ENCODE peak calls at places on chromosomes 16 and 17, in six cellular contexts. A, B, K, E, S and G are unnamed samples.

GRCh38 chr16:31476305-31477219 is 4.6 kb downstream of the TGFB1I1 start:
- DNase-seq in E (peak), K (no peak), A (no peak), B (peak), S (peak), G (peak)

GRCh38 chr17:79777166-79777843 is 643 bp upstream of the CBX2 start:
- DNase-seq in S (peak), K (no peak), A (no peak), B (peak), E (peak), G (no peak)

GRCh38 chr16:49054606-49055005 is 227.0 kb downstream of the CBLN1 start:
- DNase-seq in S (no peak), K (no peak), B (no peak), E (no peak), A (no peak), G (no peak)

GRCh38 chr16:2813661-2814288 is 3.3 kb upstream of the PRSS21 start:
- DNase-seq in A (no peak), K (no peak), B (no peak), S (no peak), E (no peak), G (no peak)

GRCh38 chr16:832652-833336 is 32.3 kb upstream of the GNG13 start:
- DNase-seq in E (no peak), A (no peak), K (no peak), S (no peak), B (no peak), G (no peak)

GRCh38 chr17:5237541-5238016 is 2.9 kb upstream of the SCIMP start:
- DNase-seq in K (peak), S (peak), A (peak), B (peak), E (peak), G (no peak)

GRCh38 chr16:23014592-23014991 is 134.7 kb downstream of the USP31 start:
- DNase-seq in K (no peak), E (no peak), A (no peak), B (no peak), S (no peak), G (no peak)

GRCh38 chr17:309361-309888 is 43.2 kb downstream of the RPH3AL start:
- DNase-seq in A (no peak), K (peak), E (peak), S (peak), B (peak), G (no peak)

GRCh38 chr17:72378414-72379395 is 257.9 kb downstream of the SOX9 start:
- DNase-seq in A (no peak), B (no peak), S (no peak), E (no peak), K (no peak), G (no peak)

GRCh38 chr17:65356524-65356923 is 204.9 kb downstream of the AXIN2 start:
- DNase-seq in E (no peak), K (no peak), A (no peak), B (no peak), S (no peak), G (no peak)

GRCh38 chr17:43579570-43580140 is 33.5 kb upstream of the ETV4 start:
- DNase-seq in K (no peak), B (no peak), E (peak), S (no peak), A (no peak), G (no peak)

GRCh38 chr17:48439875-48440505 is 10.0 kb upstream of the SKAP1 start:
- DNase-seq in S (peak), A (no peak), K (no peak), B (no peak), E (no peak), G (no peak)

GRCh38 chr17:74059471-74059870 is 144.0 kb upstream of the RPL38 start:
- DNase-seq in A (no peak), E (no peak), K (no peak), B (no peak), S (no peak), G (no peak)

GRCh38 chr16:85157813-85158701 is 45.8 kb upstream of the CIBAR2 start:
- DNase-seq in E (peak), B (no peak), A (peak), S (no peak), K (peak), G (no peak)

GRCh38 chr16:28304214-28304613 is 11.9 kb downstream of the SBK1 start:
- DNase-seq in S (peak), K (no peak), A (no peak), B (no peak), E (peak), G (no peak)

GRCh38 chr16:70703041-70703834 is 17.4 kb upstream of the MTSS2 start:
- DNase-seq in K (no peak), E (peak), S (peak), A (no peak), B (no peak), G (no peak)

GRCh38 chr16:8655184-8655717 is 19.2 kb upstream of the ABAT start:
- DNase-seq in B (no peak), K (no peak), S (peak), A (peak), E (peak), G (peak)

GRCh38 chr17:48563385-48563838 is 14.7 kb downstream of the HOXB4 start:
- DNase-seq in A (no peak), S (no peak), E (no peak), B (no peak), K (no peak), G (no peak)

GRCh38 chr17:78958556-78959191 is 21.0 kb downstream of the LGALS3BP start:
- DNase-seq in A (no peak), B (no peak), K (no peak), S (peak), E (no peak), G (no peak)

GRCh38 chr16:85788819-85789218 is 10.5 kb downstream of the EMC8 start:
- DNase-seq in A (no peak), B (no peak), K (no peak), S (no peak), E (no peak), G (no peak)

GRCh38 chr17:79262624-79263023 is 188.0 kb downstream of the ENGASE start:
- DNase-seq in A (no peak), E (no peak), B (no peak), S (no peak), K (no peak), G (no peak)

GRCh38 chr16:28326881-28327610 is 34.7 kb downstream of the SBK1 start:
- DNase-seq in K (no peak), A (no peak), S (peak), E (peak), B (peak), G (peak)

GRCh38 chr17:81418710-81419332 is 23.6 kb downstream of the BAHCC1 start:
- DNase-seq in B (no peak), S (no peak), K (no peak), A (no peak), E (no peak), G (no peak)

GRCh38 chr16:58515871-58516767 is 802 bp downstream of the SETD6 start:
- DNase-seq in S (peak), A (no peak), E (peak), B (peak), K (no peak), G (peak)

GRCh38 chr16:57091200-57091989 is 988 bp upstream of the CPNE2 start:
- DNase-seq in B (no peak), K (peak), A (no peak), S (no peak), E (peak), G (no peak)

GRCh38 chr17:7465481-7466275 is 13.8 kb downstream of the ZBTB4 start:
- DNase-seq in S (no peak), K (no peak), A (no peak), E (no peak), B (no peak), G (no peak)
- TF ChIP-seq POLR2AphosphoS5 in S (no peak), K (no peak), A (no peak), E (no peak), B (no peak), G (no peak)

GRCh38 chr16:30378236-30379164 is 3.9 kb downstream of the SEPTIN1 start:
- DNase-seq in B (peak), E (peak), A (peak), S (peak), K (peak), G (peak)
- TF ChIP-seq POLR2A in B (peak), E (peak), A (peak), S (peak), K (peak), G (peak)

GRCh38 chr16:35146031-35146710 is 1686.8 kb downstream of the TP53TG3F start:
- DNase-seq in S (no peak), B (no peak), K (no peak), E (no peak), A (no peak), G (no peak)
- TF ChIP-seq TAF1 in S (no peak), B (no peak), K (no peak), E (no peak), A (no peak), G (no peak)

DNA sequence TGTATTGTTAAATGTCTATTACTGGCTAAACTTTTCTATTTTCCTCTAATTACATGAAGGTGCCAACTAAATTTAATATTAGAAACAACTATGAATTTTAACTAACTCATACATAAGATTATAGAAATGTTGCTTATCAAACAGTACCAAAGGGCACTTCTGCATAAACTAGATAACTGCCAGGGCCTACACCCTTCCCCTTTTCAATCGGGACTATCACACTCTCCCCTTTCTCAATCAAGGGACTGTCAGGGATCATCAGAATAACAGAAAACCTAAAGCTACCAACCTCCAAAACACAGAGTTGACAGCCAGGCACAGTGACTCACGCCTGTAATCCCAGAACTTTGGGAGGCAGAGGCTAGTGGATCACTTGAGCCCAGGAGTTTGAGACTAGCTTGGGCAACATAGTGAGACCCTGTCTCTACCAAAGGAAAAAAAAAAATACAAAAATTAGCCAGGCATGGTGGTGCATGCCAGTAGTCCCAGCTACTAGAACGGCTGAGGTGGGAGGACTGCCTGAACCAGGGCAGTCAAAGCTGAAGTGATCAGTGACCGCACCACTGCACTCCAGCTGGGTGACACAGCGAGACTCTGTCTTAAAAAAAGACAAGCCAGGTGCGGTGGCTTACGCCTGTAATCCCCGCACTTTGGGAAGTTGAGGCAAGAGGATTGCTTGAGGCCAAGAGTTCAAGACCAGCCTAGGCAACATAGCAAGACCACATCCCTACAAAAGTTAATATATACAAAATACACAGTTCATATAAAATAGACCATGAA is 3.2 kb upstream of the PHLPP2 start:
- DNase-seq in K (no peak), E (no peak), A (no peak), S (peak), B (no peak), G (no peak)
- TF ChIP-seq POLR2AphosphoS5 in K (no peak), E (no peak), A (no peak), S (no peak), B (peak), G (no peak)

GRCh38 chr17:76707985-76708807 is 2.6 kb downstream of the MXRA7 start:
- DNase-seq in B (no peak), A (no peak), K (peak), E (peak), S (peak), G (no peak)

GRCh38 chr17:76713765-76714164 is 3.0 kb upstream of the MXRA7 start:
- DNase-seq in S (no peak), E (no peak), K (no peak), B (no peak), A (no peak), G (no peak)

GRCh38 chr17:76706817-76707216 is 3.9 kb downstream of the MXRA7 start:
- DNase-seq in B (no peak), K (no peak), S (no peak), A (no peak), E (no peak), G (no peak)

GRCh38 chr17:76710863-76711611 is at the start of gene MXRA7:
- DNase-seq in K (no peak), B (peak), S (peak), E (no peak), A (no peak), G (peak)

DNA sequence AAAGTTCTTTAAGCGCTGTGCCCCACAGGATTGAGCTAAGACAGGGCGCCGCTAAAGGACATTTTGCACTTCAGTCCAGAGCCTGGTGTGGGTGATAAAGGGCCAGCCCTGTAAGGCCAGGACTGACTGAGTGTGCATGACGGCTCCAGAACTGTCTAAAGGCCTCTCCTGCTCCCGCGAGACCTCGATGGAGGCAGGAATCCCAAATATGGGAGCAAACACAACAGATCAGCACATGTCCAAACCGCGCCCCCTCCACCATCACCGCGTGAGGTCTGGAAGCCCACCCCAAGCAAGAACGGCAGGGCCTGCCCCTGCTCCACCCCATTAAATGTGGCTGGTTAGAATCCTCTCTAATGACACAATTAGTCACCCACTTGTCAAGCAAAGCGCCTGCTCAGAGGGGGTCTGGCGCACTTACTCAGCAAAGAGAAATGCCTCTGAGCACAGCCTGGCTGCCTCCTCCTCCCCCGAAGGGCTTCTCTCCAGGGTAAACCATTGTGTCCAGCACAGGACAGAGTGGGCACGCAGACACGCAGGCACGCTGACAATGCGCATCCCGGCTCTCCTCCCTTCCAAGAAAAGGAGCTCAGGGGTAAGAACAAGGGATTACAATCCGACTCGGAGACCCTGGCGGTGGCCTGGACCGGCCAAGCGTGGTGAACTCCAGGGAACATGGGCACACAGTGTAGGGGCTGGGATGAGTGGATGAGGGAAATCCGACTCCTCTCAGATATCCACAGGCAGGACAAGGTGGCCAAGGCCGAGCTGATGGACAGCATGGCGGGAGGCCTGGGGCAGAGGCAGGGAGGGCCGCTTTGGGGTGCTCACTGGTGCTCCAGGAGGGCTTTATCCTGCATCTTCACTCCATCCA is 1.5 kb downstream of the MXRA7 start:
- DNase-seq in K (no peak), B (no peak), E (peak), A (no peak), S (peak), G (no peak)
- TF ChIP-seq POLR2A in K (no peak), B (no peak), E (no peak), A (no peak), S (no peak), G (no peak)

DNA sequence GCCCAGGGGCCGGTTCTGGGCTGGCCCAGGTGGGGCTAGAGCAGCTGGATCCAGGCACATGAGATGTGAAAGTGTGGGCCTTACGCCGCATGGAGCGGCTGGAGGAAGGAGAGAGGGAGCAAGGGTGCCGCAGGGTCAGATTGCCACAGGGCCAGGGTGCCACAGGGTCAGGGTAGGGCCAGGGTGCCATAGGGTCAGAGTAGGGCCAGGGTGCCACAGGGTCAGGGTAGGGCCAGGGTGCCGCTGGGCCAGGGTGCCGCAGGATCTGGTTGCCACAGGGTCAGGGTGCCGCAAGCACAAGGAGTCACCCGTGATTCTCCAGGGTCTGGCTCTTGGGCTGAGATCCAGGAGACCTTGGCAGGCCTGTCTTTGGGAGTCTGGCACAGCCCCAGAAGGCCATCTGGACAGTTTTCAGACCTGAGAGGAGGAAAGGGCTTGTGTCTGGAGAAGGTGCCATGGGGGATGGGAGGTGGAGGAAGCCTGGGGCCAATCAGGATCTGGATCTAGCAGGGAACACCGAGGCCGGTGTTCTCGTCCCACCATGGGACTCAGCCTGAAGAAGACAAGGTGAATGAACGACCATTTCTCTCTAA is 13.1 kb upstream of the LASP1NB start:
- DNase-seq in E (no peak), B (no peak), S (no peak), A (no peak), K (no peak), G (no peak)
- TF ChIP-seq TAF1 in E (no peak), B (no peak), S (no peak), A (no peak), K (no peak), G (no peak)